ENCODE peak calls at places on chromosome 19, in four cellular contexts. T is heart left ventricle, Q is kidney epithelial cell, E is T-cell. F is an unnamed sample.

GRCh38 chr19:35636651-35637050 is 4.9 kb upstream of the ETV2 start:
- DNase-seq in E (no peak), Q (no peak), T (no peak), F (no peak)

GRCh38 chr19:47723573-47723923 is 10.3 kb downstream of the EHD2 start:
- DNase-seq in Q (peak; percentile 63), E (no peak), T (peak; percentile 78), F (peak; percentile 91)

GRCh38 chr19:32735936-32736335 is 16.4 kb downstream of the TDRD12 start:
- DNase-seq in T (no peak), Q (no peak), E (no peak), F (no peak)

GRCh38 chr19:4018140-4018613 is 10.6 kb downstream of the PIAS4 start:
- DNase-seq in T (no peak), Q (no peak), E (no peak), F (no peak)

GRCh38 chr19:44697670-44698034 is 1.3 kb upstream of the CEACAM16 start:
- DNase-seq in E (no peak), Q (no peak), T (no peak), F (no peak)

GRCh38 chr19:18300930-18301717 is 19.7 kb upstream of the JUND start:
- DNase-seq in T (peak; percentile 92), E (no peak), Q (no peak), F (no peak)

GRCh38 chr19:33199441-33200265 is 5.5 kb downstream of the LRP3 start:
- DNase-seq in Q (no peak), E (no peak), T (peak; percentile 18), F (no peak)

GRCh38 chr19:35363001-35363590 is 4.8 kb downstream of the FFAR3 start:
- DNase-seq in Q (no peak), E (no peak), T (no peak), F (no peak)

GRCh38 chr19:39727070-39727800 is 10.6 kb downstream of the CLC start:
- DNase-seq in Q (no peak), E (no peak), T (no peak), F (no peak)

GRCh38 chr19:44356383-44357111 is at the start of gene ZNF112:
- DNase-seq in T (peak; percentile 91), E (no peak), Q (peak; percentile 78), F (peak; percentile 84)

GRCh38 chr19:21328402-21328801 is 808 bp downstream of the ZNF708 start:
- DNase-seq in E (no peak), Q (no peak), T (no peak), F (no peak)

GRCh38 chr19:47260476-47260875 is 4.2 kb downstream of the CCDC9 start:
- DNase-seq in E (no peak), T (no peak), Q (no peak), F (no peak)

GRCh38 chr19:38005224-38005614 is 98.2 kb downstream of the SIPA1L3 start:
- DNase-seq in E (no peak), T (no peak), Q (no peak), F (no peak)

GRCh38 chr19:53196777-53197396 is 3.7 kb upstream of the ZNF665 start:
- DNase-seq in E (peak; percentile 98), T (peak; percentile 99), Q (peak; percentile 51), F (peak; percentile 59)

F was measured in H4.